ENCODE peak calls at places on chromosome 13, in five cellular contexts. M, W, X, N and G are unnamed samples.

GRCh38 chr13:39224841-39225240 is 186.6 kb downstream of the NHLRC3 start:
- DNase-seq in M (no peak), W (no peak), X (no peak), N (no peak), G (no peak)

GRCh38 chr13:108776650-108777049 is 147.2 kb downstream of the MYO16 start:
- DNase-seq in M (no peak), W (no peak), X (no peak), N (no peak), G (no peak)

GRCh38 chr13:20127563-20128458 is 33.0 kb downstream of the GJA3 start:
- DNase-seq in M (no peak), W (no peak), X (peak; percentile 7), N (peak; percentile 30), G (peak; percentile 52)

GRCh38 chr13:21637296-21637695 is 33.3 kb upstream of the MICU2 start:
- DNase-seq in M (no peak), W (no peak), X (no peak), N (peak; percentile 10), G (no peak)

GRCh38 chr13:39462456-39462855 is 140.5 kb downstream of the LHFPL6 start:
- DNase-seq in M (no peak), W (no peak), X (no peak), N (peak; percentile 66), G (no peak)

GRCh38 chr13:51262501-51263211 is 40.5 kb downstream of the FAM124A start:
- DNase-seq in M (no peak), W (no peak), X (no peak), N (no peak), G (no peak)

GRCh38 chr13:113452942-113453901 is at the start of gene ADPRHL1:
- DNase-seq in M (no peak), W (peak; percentile 64), X (no peak), N (no peak), G (no peak)

GRCh38 chr13:49411353-49411752 is 32.5 kb downstream of the CAB39L start:
- DNase-seq in M (no peak), W (no peak), X (no peak), N (no peak), G (no peak)

GRCh38 chr13:113912596-113912995 is 48.7 kb upstream of the GAS6 start:
- DNase-seq in M (no peak), W (no peak), X (no peak), N (no peak), G (no peak)

GRCh38 chr13:87810391-87810801 is 139.2 kb downstream of the SLITRK5 start:
- DNase-seq in M (no peak), W (no peak), X (no peak), N (no peak), G (no peak)

GRCh38 chr13:75870397-75870801 is 234.3 kb downstream of the LMO7 start:
- DNase-seq in M (no peak), W (peak; percentile 27), X (no peak), N (peak; percentile 59), G (no peak)